ENCODE peak calls at places on chromosomes 4 and X, in eight cellular contexts. F, A, L, U, N, B, X and Q are unnamed samples.

GRCh38 chr4:38290360-38290759 is 330.2 kb downstream of the PTTG2 start:
- DNase-seq in A (no peak), B (no peak), U (no peak), N (no peak), X (no peak), F (no peak), L (no peak), Q (no peak)

GRCh38 chr4:169854090-169854489 is 96.3 kb upstream of the HPF1 start:
- DNase-seq in L (no peak), A (no peak), U (no peak), X (no peak), B (no peak), F (peak; percentile 56), N (no peak), Q (no peak)

GRCh38 chrX:45824471-45824870 is 623.8 kb upstream of the DIPK2B start:
- DNase-seq in B (no peak), X (no peak), U (no peak), N (peak; percentile 89), A (no peak), F (no peak), L (no peak), Q (no peak)

GRCh38 chr4:162727232-162727631 is 439.5 kb downstream of the NAF1 start:
- DNase-seq in B (no peak), F (no peak), L (no peak), A (no peak), N (peak; percentile 6), X (no peak), U (peak; percentile 26), Q (no peak)

GRCh38 chr4:25343671-25344070 is 31.1 kb downstream of the ZCCHC4 start:
- DNase-seq in N (no peak), A (no peak), F (no peak), L (no peak), X (no peak), B (no peak), U (no peak), Q (no peak)

GRCh38 chrX:109475174-109475891 is 6.6 kb downstream of the GUCY2F start:
- DNase-seq in L (no peak), A (no peak), N (peak; percentile 54), F (peak; percentile 36), U (peak; percentile 26), X (no peak), B (no peak), Q (no peak)

GRCh38 chrX:129540725-129541184 is 696 bp downstream of the OCRL start:
- DNase-seq in X (peak; percentile 35), A (peak; percentile 69), L (peak; percentile 66), B (no peak), F (no peak), N (no peak), U (peak; percentile 31), Q (no peak)

GRCh38 chr4:176286728-176287127 is 17.7 kb upstream of the ASB5 start:
- DNase-seq in X (no peak), F (no peak), N (no peak), B (no peak), A (no peak), L (no peak), U (no peak), Q (no peak)

GRCh38 chrX:675896-676295 is 45.3 kb downstream of the SHOX start:
- DNase-seq in L (no peak), B (peak; percentile 38), A (no peak), U (no peak), X (no peak), N (no peak), F (no peak), Q (no peak)

GRCh38 chr4:4524364-4524763 is 17.5 kb downstream of the STX18 start:
- DNase-seq in N (no peak), B (peak; percentile 84), F (no peak), U (no peak), A (no peak), X (no peak), L (no peak), Q (no peak)

GRCh38 chr4:51843309-51844156 is 580 bp downstream of the DCUN1D4 start:
- DNase-seq in U (peak; percentile 68), B (peak; percentile 92), F (peak; percentile 64), L (peak; percentile 73), A (peak; percentile 92), N (no peak), X (peak; percentile 31), Q (peak; percentile 94)

GRCh38 chr4:156377036-156377700 is 423.5 kb upstream of the CTSO start:
- DNase-seq in F (no peak), L (no peak), N (no peak), U (no peak), X (no peak), B (no peak), A (no peak), Q (no peak)

GRCh38 chrX:77448170-77448569 is 981 bp downstream of the FGF16 start:
- DNase-seq in F (no peak), B (no peak), L (no peak), N (no peak), U (no peak), X (no peak), A (no peak), Q (no peak)

DNA sequence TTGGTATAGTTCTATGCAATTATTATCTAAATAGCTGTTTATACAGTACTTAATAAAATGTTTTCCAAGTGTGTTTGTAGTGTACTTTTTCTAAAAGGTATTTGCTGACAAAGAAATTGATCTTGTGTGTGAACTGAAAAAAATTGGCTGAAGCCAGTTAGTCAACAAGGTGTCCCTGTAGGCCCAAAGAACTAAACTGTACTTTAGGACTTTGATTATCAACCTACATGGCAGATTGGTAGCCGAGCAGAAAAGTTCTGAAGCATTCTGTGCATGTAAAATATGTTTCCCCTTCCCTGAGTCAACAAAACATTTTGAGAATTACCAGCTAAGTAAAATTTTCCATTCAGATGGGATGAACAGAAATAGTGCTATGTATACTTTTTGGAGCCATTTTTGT is 21.0 kb downstream of the ADH5 start:
- DNase-seq in A (no peak), U (no peak), X (no peak), F (no peak), B (no peak), N (no peak), L (no peak), Q (no peak)
- H3K27ac ChIP-seq in A (no peak overlapping the region), U (no peak overlapping the region), X (no peak overlapping the region), F (no peak overlapping the region), B (no peak overlapping the region), N (no peak overlapping the region), L (no peak overlapping the region), Q (no peak overlapping the region)

GRCh38 chr4:86034616-86035015 is 325.2 kb downstream of the MAPK10 start:
- DNase-seq in U (no peak), A (no peak), F (no peak), X (no peak), N (no peak), L (no peak), B (no peak), Q (no peak)

GRCh38 chr4:86033171-86033570 is 326.7 kb downstream of the MAPK10 start:
- DNase-seq in B (no peak), X (no peak), U (peak; percentile 33), A (peak; percentile 76), L (peak; percentile 9), N (no peak), F (no peak), Q (no peak)

GRCh38 chr4:86038037-86038436 is 321.8 kb downstream of the MAPK10 start:
- DNase-seq in F (no peak), A (no peak), U (no peak), L (no peak), N (no peak), B (no peak), X (no peak), Q (no peak)

GRCh38 chr4:86035688-86036087 is 324.2 kb downstream of the MAPK10 start:
- DNase-seq in F (no peak), A (no peak), N (no peak), U (no peak), L (no peak), B (no peak), X (no peak), Q (no peak)

DNA sequence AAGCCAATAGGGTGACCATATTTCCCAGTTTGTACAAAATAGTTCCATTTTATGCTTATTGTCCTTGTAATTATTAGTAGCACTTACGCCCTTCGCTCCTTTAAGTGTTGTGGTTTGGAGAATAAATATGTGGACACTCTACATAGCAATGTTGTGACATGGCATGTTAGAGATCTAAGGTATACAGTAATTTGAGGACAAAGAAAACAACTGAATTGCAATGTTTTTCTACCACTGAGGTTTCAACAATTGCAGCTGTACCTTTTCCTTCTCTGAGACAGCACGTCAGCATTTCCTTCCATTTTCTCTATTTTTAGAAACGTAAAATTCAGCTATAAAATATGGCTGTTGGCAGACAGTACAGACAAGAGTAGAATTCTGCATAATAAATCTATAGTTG is 323.1 kb downstream of the MAPK10 start:
- DNase-seq in N (no peak), U (no peak), B (no peak), A (no peak), X (no peak), L (no peak), F (no peak), Q (no peak)
- TF ChIP-seq POLR2AphosphoS5 in N (no peak), U (no peak), B (no peak), A (no peak), X (no peak), L (no peak), F (no peak), Q (no peak)

DNA sequence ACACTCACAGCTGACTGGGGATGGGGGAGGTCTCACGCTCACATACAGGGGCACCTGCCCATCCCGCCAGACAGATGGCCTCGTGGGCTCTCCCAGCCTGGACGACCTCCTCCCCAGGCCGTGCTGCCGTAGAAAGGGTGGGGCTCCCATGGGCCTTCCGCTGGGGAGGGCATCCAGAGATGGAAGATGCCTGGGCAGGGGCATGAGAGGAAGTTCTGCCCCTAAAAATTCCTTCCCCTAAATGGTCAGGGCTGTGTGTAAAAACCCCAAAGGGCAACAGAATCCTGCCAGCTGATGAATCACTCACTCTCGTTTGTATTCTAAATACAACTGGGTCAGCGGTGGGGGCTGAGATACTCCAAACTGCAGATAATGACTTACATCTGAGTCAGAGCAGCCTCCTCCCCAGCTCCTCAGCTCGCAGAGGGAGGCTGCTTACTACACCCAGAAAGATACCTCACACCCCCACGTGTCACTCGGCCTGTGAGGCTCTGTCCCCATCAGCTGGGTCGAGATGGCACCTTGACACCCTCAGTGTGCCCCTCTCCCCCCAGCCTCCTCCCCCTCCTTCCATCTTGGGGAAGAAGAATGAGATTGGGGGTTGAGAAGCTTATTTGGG is 10.1 kb downstream of the WDR1 start:
- DNase-seq in L (peak; percentile 62), A (peak; percentile 94), X (no peak), N (peak; percentile 62), U (peak; percentile 54), B (no peak), F (no peak), Q (peak; percentile 95)
- H3K4me3 ChIP-seq in L (no peak overlapping the region), A (peak overlapping the region; percentile 9), X (no peak overlapping the region), N (peak overlapping the region; percentile 27), U (no peak overlapping the region), B (no peak overlapping the region), F (no peak overlapping the region), Q (peak overlapping the region; percentile 31)

DNA sequence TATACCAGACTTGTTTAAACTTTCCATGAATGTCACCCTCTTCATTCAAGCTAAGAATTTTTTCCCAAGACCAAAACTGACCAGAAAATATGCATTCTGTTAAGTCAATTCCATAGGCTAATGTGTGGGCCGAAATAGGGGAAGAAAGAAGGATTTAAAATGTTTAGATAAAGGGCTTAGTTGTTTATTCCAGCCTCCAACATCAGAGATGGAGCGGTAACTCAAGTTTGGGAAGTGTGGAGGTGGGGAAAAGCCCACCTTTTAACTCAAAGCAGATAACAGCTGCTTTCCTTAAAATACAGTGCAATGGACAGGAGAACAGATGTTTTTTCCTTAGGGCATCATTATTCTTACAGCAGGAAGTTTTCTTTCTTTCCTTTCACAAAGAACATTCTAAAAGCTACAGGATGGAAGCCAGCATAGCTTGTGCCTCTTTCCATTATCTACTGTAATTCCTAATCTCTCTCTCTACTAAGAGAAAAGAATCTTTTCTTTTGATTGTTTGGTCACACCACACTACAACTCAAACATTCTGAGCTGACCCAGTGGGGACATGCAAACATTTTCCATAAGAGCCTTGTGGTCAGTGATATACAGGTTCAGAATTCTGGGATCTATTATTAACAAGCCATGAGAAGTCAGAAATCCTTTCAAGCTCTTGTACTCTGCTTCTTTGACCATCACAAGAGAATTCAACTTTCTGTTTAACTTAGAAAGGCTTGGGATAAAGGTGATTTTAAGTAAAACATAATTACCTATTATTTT is 101.6 kb downstream of the PDE5A start:
- DNase-seq in L (no peak), U (no peak), X (no peak), B (no peak), F (no peak), A (no peak), N (no peak), Q (no peak)
- H3K27ac ChIP-seq in L (peak overlapping the region; percentile 61), U (no peak overlapping the region), X (no peak overlapping the region), B (no peak overlapping the region), F (peak overlapping the region; percentile 52), A (peak overlapping the region; percentile 76), N (no peak overlapping the region), Q (peak overlapping the region; percentile 78)